ENCODE peak calls at places on chromosomes 2 and 18, in six cellular contexts. U is tibial nerve, D is HS-5, O is endodermal cell, V is T1000, A is AG04450. Z is an unnamed sample.

GRCh38 chr2:191246820-191247380 is 1.7 kb downstream of the MYO1B start:
- DNase-seq in O (no peak), V (no peak), U (no peak), A (no peak), D (no peak), Z (no peak)

GRCh38 chr2:220893411-220893810 is 678.7 kb downstream of the EPHA4 start:
- DNase-seq in A (no peak), D (no peak), U (no peak), O (no peak), V (no peak), Z (no peak)

GRCh38 chr2:239953418-239954061 is 71.6 kb downstream of the NDUFA10 start:
- DNase-seq in V (no peak), D (no peak), A (no peak), U (no peak), O (no peak), Z (no peak)

GRCh38 chr2:171516793-171517192 is 5.5 kb upstream of the CYBRD1 start:
- DNase-seq in O (no peak), D (no peak), V (no peak), A (no peak), U (no peak), Z (no peak)

GRCh38 chr2:199366406-199366805 is 91.3 kb downstream of the SATB2 start:
- DNase-seq in A (no peak), V (no peak), U (no peak), O (no peak), D (no peak), Z (no peak)

GRCh38 chr2:133579295-133579694 is 11.0 kb upstream of the NCKAP5 start:
- DNase-seq in A (peak; percentile 27), V (no peak), U (no peak), D (no peak), O (no peak), Z (peak; percentile 84)

GRCh38 chr2:221546505-221547225 is 25.4 kb downstream of the EPHA4 start:
- DNase-seq in D (no peak), A (no peak), U (no peak), V (no peak), O (no peak), Z (peak; percentile 17)

GRCh38 chr2:216057688-216058193 is 23.9 kb downstream of the PECR start:
- DNase-seq in A (no peak), D (no peak), V (no peak), O (no peak), U (no peak), Z (no peak)

GRCh38 chr2:144583741-144584453 is 64.0 kb upstream of the ZEB2 start:
- DNase-seq in V (peak; percentile 47), U (no peak), O (no peak), D (peak; percentile 74), A (peak; percentile 44), Z (peak; percentile 1)

GRCh38 chr2:117855886-117856285 is 41.4 kb downstream of the DDX18 start:
- DNase-seq in A (no peak), U (no peak), O (no peak), D (no peak), V (no peak), Z (no peak)

GRCh38 chr2:10709290-10709939 is 12.0 kb upstream of the ATP6V1C2 start:
- DNase-seq in A (no peak), U (no peak), O (peak; percentile 89), D (no peak), V (peak; percentile 1), Z (no peak)

GRCh38 chr18:73461780-73462059 is 593.9 kb upstream of the NETO1 start:
- DNase-seq in D (no peak), V (no peak), O (no peak), A (no peak), U (no peak), Z (no peak)

GRCh38 chr2:202790676-202791075 is 80.9 kb downstream of the ICA1L start:
- DNase-seq in D (no peak), O (no peak), A (no peak), U (no peak), V (no peak), Z (no peak)

GRCh38 chr2:136297974-136298373 is 180.0 kb upstream of the CXCR4 start:
- DNase-seq in A (no peak), U (no peak), O (no peak), V (no peak), D (no peak), Z (no peak)

GRCh38 chr2:121099329-121100318 is 185.4 kb downstream of the TFCP2L1 start:
- DNase-seq in D (no peak), V (no peak), O (peak; percentile 83), U (no peak), A (no peak), Z (no peak)

GRCh38 chr2:67255933-67256615 is 141.1 kb upstream of the ETAA1 start:
- DNase-seq in V (no peak), U (no peak), A (peak; percentile 93), O (no peak), D (no peak), Z (no peak)

GRCh38 chr2:99356853-99357252 is 19.7 kb downstream of the EIF5B start:
- DNase-seq in V (no peak), D (no peak), A (no peak), O (no peak), U (no peak), Z (no peak)

GRCh38 chr2:109293663-109294062 is 164.7 kb downstream of the SH3RF3 start:
- DNase-seq in D (no peak), A (no peak), U (no peak), V (no peak), O (no peak), Z (no peak)

GRCh38 chr2:4020153-4020552 is 316.8 kb downstream of the DCDC2C start:
- DNase-seq in U (no peak), O (no peak), D (no peak), V (no peak), A (no peak), Z (no peak)

GRCh38 chr18:59123588-59124369 is 15.9 kb upstream of the SEC11C start:
- DNase-seq in D (peak; percentile 85), A (peak; percentile 75), V (peak; percentile 52), O (no peak), U (no peak), Z (peak; percentile 46)

GRCh38 chr18:44735071-44735470 is 54.4 kb downstream of the SETBP1 start:
- DNase-seq in O (no peak), D (no peak), A (no peak), V (no peak), U (no peak), Z (no peak)

GRCh38 chr2:75432761-75433361 is 127.9 kb downstream of the EVA1A start:
- DNase-seq in D (no peak), O (peak; percentile 62), V (no peak), U (no peak), A (no peak), Z (no peak)

GRCh38 chr2:20097889-20098714 is 46.7 kb upstream of the LAPTM4A start:
- DNase-seq in D (peak; percentile 60), A (peak; percentile 82), V (peak; percentile 69), O (peak; percentile 97), U (peak; percentile 67), Z (peak; percentile 80)

GRCh38 chr2:6944546-6944945 is 27.3 kb downstream of the RNF144A start:
- DNase-seq in O (no peak), U (peak; percentile 61), A (no peak), D (no peak), V (no peak), Z (no peak)

GRCh38 chr2:54773838-54774237 is 50.4 kb downstream of the EML6 start:
- DNase-seq in A (no peak), O (peak; percentile 77), V (no peak), U (no peak), D (no peak), Z (no peak)

GRCh38 chr2:173750332-173750731 is 214.8 kb downstream of the SP3 start:
- DNase-seq in O (peak; percentile 75), V (no peak), A (no peak), U (no peak), D (no peak), Z (no peak)

GRCh38 chr2:158486970-158487325 is 30.2 kb downstream of the PKP4 start:
- DNase-seq in A (no peak), V (no peak), U (no peak), D (no peak), O (no peak), Z (no peak)

GRCh38 chr18:48743046-48743445 is 204.2 kb downstream of the CTIF start:
- DNase-seq in D (no peak), V (no peak), O (no peak), A (peak; percentile 50), U (peak; percentile 41), Z (no peak)

GRCh38 chr2:169354244-169354643 is 8.1 kb downstream of the LRP2 start:
- DNase-seq in A (no peak), O (no peak), U (no peak), V (no peak), D (no peak), Z (no peak)

GRCh38 chr2:239313776-239314175 is 87.0 kb downstream of the HDAC4 start:
- DNase-seq in U (no peak), V (no peak), O (peak; percentile 8), A (no peak), D (no peak), Z (no peak)

GRCh38 chr2:9462313-9462712 is 12.0 kb upstream of the IAH1 start:
- DNase-seq in D (no peak), U (no peak), V (no peak), O (no peak), A (no peak), Z (no peak)

GRCh38 chr2:236627193-236627592 is 57.6 kb downstream of the ACKR3 start:
- DNase-seq in A (no peak), D (no peak), V (no peak), O (peak; percentile 15), U (no peak), Z (no peak)

GRCh38 chr18:9495916-9496540 is 20.7 kb downstream of the RALBP1 start:
- DNase-seq in A (no peak), O (no peak), V (no peak), U (no peak), D (no peak), Z (no peak)

GRCh38 chr2:64945973-64946736 is 43.0 kb upstream of the SLC1A4 start:
- DNase-seq in O (no peak), V (no peak), A (no peak), U (no peak), D (no peak), Z (no peak)

GRCh38 chr2:68663371-68664156 is 20.2 kb downstream of the PROKR1 start:
- DNase-seq in U (no peak), V (no peak), O (no peak), A (no peak), D (no peak), Z (no peak)

GRCh38 chr2:95728878-95729511 is 137.2 kb downstream of the TRIM43 start:
- DNase-seq in O (peak; percentile 75), D (peak; percentile 69), U (peak; percentile 19), V (peak; percentile 61), A (peak; percentile 79), Z (peak; percentile 61)

GRCh38 chr18:38243291-38243690 is 677.7 kb upstream of the CELF4 start:
- DNase-seq in V (no peak), O (no peak), U (no peak), D (no peak), A (no peak), Z (no peak)